ENCODE peak calls at places on chromosome 19, in nine cellular contexts. C is tibial nerve, V is uterus, F is upper lobe of right lung, N is ovary, Q is ascending aorta, G is GM23248, M is PC-3, O is lung. S is an unnamed sample.
A peak's percentile ranks its signal among the peaks of the same experiment; 100 is the strongest.

GRCh38 chr19:13031917-13032623 is 36.8 kb downstream of the NFIX start:
- DNase-seq in C (peak; percentile 46), V (no peak), F (no peak), N (no peak), Q (peak; percentile 82), G (peak; percentile 85), M (peak; percentile 72), O (no peak), S (no peak)

GRCh38 chr19:55498246-55498645 is 10.0 kb downstream of the SSC5D start:
- DNase-seq in C (no peak), V (no peak), F (no peak), N (no peak), Q (no peak), G (no peak), M (no peak), O (no peak), S (no peak)

GRCh38 chr19:58406818-58407657 is 1.4 kb upstream of the ZNF584 start:
- DNase-seq in C (no peak), V (no peak), F (no peak), N (no peak), Q (no peak), G (peak; percentile 55), M (no peak), O (no peak), S (no peak)

GRCh38 chr19:14078406-14078805 is 5.8 kb downstream of the MISP3 start:
- DNase-seq in C (no peak), V (no peak), F (no peak), N (no peak), Q (no peak), G (peak; percentile 47), M (no peak), O (no peak), S (no peak)

GRCh38 chr19:47379398-47379938 is 30.4 kb downstream of the DHX34 start:
- DNase-seq in C (no peak), V (no peak), F (no peak), N (no peak), Q (no peak), G (no peak), M (no peak), O (no peak), S (no peak)

GRCh38 chr19:46903458-46903857 is 42.7 kb downstream of the ARHGAP35 start:
- DNase-seq in C (no peak), V (no peak), F (no peak), N (no peak), Q (no peak), G (no peak), M (peak; percentile 12), O (no peak), S (no peak)

GRCh38 chr19:48511800-48512503 is at the start of gene LMTK3:
- DNase-seq in C (no peak), V (no peak), F (no peak), N (no peak), Q (peak; percentile 65), G (peak; percentile 50), M (peak; percentile 28), O (no peak), S (peak; percentile 53)

GRCh38 chr19:8352134-8352827 is 9.2 kb upstream of the KANK3 start:
- DNase-seq in C (no peak), V (no peak), F (no peak), N (no peak), Q (no peak), G (peak; percentile 51), M (no peak), O (no peak), S (peak; percentile 10)

GRCh38 chr19:48999481-49000325 is 6.0 kb downstream of the RUVBL2 start:
- DNase-seq in C (no peak), V (no peak), F (no peak), N (peak; percentile 57), Q (no peak), G (peak; percentile 91), M (peak; percentile 51), O (peak; percentile 56), S (peak; percentile 72)

GRCh38 chr19:57248646-57249045 is 8.2 kb downstream of the ZNF805 start:
- DNase-seq in C (no peak), V (no peak), F (no peak), N (no peak), Q (no peak), G (no peak), M (no peak), O (no peak), S (no peak)

GRCh38 chr19:10852098-10852800 is 4.0 kb downstream of the C19orf38 start:
- DNase-seq in C (no peak), V (no peak), F (no peak), N (no peak), Q (no peak), G (peak; percentile 76), M (peak; percentile 74), O (no peak), S (no peak)

GRCh38 chr19:15897738-15898276 is at the start of gene CYP4F2:
- DNase-seq in C (no peak), V (no peak), F (no peak), N (no peak), Q (no peak), G (no peak), M (no peak), O (no peak), S (peak; percentile 33)

DNA sequence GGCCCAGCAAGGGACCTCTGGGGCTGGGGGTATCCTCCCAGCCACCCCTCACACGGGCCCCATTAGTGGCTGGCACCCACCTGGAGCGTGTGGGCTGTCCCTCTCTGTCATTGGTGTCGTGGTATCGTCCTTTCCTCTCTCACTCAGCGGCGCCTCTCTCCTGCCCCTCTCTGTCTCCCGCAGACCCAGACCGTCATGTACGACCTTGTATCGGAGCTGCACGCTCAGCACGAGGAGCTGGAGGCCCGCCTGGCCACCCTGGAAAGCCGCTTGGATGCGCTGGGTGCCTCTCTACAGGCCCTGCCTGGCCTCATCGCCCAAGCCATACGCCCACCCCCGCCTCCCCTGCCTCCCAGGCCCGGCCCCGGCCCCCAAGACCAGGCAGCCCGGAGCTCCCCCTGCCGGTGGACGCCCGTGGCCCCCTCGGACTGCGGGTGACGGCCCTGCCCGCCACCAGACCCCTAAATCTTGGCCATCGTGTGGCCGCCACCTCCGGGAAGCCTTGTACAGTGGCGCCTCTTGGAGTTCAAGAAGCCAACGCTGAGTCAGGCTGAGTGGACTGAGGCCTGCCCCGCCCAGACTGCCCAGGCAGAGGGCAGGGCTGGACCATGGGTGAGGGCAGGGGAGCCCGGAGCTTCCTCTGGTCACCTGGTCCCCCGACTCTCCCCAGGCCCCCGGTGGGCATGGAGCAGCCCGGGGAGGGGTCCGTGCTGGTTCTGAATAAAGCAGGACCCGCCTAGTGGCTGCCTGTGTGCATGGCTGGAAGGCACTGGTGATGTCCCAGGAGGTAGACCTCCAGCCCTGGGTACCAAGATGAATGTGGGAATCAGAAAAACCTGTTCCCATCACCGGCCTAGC is 9.8 kb upstream of the ARRDC2 start:
- DNase-seq in C (no peak), V (no peak), F (peak; percentile 70), N (no peak), Q (no peak), G (peak; percentile 82), M (peak; percentile 59), O (no peak), S (peak; percentile 62)
- H3K9me3 ChIP-seq in C (no peaks in the 10 kb centered on the region), V (no peaks in the 10 kb centered on the region), F (no peaks in the 10 kb centered on the region), N (no peaks in the 10 kb centered on the region), Q (no peaks in the 10 kb centered on the region), G (no peaks in the 10 kb centered on the region), M (no peaks in the 10 kb centered on the region), O (no peaks in the 10 kb centered on the region), S (no peaks in the 10 kb centered on the region)

DNA sequence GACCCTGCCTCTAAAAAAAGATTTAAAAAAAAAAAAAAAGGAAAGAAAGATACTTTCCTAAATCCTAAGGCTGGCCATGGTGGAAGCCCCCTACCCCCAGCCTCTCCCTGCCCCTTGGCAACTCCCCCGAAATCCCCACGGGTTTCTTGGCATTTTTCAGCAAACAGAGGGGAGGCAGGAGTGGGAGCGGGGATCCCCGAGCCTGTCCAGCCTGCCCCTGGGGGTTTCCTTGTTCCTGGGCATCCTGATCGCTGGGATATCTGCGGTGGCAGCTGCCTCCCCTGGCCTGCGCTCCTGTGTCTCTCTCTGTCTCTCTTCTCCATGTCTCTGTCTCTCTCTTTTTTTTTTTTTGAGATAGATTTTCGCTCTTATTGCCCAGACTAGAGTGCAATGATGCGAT is 3.4 kb upstream of the EBI3 start:
- DNase-seq in C (no peak), V (no peak), F (no peak), N (no peak), Q (no peak), G (no peak), M (no peak), O (no peak), S (no peak)
- H3K9me3 ChIP-seq in C (no peaks in the 10 kb centered on the region), V (no peaks in the 10 kb centered on the region), F (no peaks in the 10 kb centered on the region), N (no peaks in the 10 kb centered on the region), Q (no peaks in the 10 kb centered on the region), G (no peaks in the 10 kb centered on the region), M (no peaks in the 10 kb centered on the region), O (no peaks in the 10 kb centered on the region), S (no peaks in the 10 kb centered on the region)

DNA sequence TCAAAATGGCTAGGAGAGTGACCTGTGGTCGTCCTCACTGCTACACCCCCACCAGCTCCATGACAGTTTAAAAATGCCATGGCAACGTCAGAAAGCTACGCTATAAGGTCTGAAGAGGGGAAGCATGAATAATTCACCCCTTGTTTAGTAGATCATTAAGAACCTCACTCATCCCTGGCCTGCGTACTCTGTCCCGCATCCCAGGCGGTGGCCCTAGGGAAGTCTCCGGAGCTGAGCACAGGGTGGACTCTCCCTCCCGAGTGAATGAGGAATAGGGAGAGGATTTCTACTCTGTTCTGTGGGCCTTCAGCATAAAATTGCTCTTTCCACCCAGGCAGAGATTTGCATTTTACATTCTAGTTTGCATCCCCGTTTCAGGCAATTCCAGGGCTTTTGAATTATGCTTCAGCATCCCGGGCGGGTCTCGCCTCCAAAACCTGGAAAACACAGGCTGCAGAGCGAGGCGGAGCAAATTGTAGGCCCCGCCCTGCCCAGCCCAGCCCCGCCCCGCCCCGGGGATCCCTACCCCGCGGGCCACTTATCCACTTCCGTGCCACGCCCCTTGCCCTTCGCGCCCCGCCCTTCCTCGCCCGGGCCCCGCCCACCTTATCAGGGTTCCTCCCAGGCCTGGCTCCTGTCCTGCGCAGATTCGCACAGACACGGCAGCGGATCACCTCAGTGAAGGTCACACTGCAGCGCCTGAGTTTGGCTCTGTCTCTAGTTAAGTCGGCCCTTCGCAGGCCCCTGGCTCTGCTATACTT is 7.5 kb upstream of the ZNF525 start:
- DNase-seq in C (no peak), V (no peak), F (no peak), N (no peak), Q (no peak), G (no peak), M (no peak), O (no peak), S (no peak)
- H3K9me3 ChIP-seq in C (peaks cover 63% of the 10 kb centered on the region), V (peaks cover 32% of the 10 kb centered on the region), F (peaks cover 46% of the 10 kb centered on the region), N (no peaks in the 10 kb centered on the region), Q (peaks cover 62% of the 10 kb centered on the region), G (no peaks in the 10 kb centered on the region), M (peaks cover 40% of the 10 kb centered on the region), O (peaks cover 18% of the 10 kb centered on the region), S (peaks cover 73% of the 10 kb centered on the region)

GRCh38 chr19:52585101-52585500 is 15.0 kb downstream of the ZNF701 start:
- DNase-seq in C (no peak), V (no peak), F (no peak), N (peak; percentile 55), Q (no peak), G (no peak), M (no peak), O (no peak), S (no peak)

GRCh38 chr19:52585604-52586003 is 15.5 kb downstream of the ZNF701 start:
- DNase-seq in C (no peak), V (no peak), F (no peak), N (no peak), Q (no peak), G (no peak), M (no peak), O (no peak), S (no peak)

DNA sequence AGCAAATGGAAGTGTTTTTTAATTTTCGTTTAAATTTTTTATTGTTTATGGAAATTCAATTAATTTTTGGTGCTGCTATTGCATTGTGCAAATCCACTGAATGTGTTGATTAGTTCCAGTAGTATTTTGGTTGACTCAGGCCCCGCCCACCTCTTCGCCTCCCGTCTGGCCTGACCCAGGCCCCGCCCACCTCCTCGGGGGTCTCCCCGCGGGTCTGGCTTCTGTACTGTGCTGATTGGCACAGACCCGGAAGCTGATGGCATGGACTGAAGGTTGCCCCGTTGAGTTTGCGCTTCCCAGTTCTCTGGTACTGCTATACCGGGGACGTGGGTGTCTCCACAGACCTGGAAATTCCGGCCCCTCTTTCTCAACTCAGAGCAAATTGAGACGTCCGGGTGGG is 14.6 kb downstream of the ZNF701 start:
- DNase-seq in C (no peak), V (no peak), F (no peak), N (peak; percentile 48), Q (no peak), G (no peak), M (no peak), O (no peak), S (no peak)
- H3K9me3 ChIP-seq in C (peaks cover 64% of the 10 kb centered on the region), V (no peaks in the 10 kb centered on the region), F (peaks cover 9% of the 10 kb centered on the region), N (no peaks in the 10 kb centered on the region), Q (peaks cover 18% of the 10 kb centered on the region), G (no peaks in the 10 kb centered on the region), M (peaks cover 32% of the 10 kb centered on the region), O (no peaks in the 10 kb centered on the region), S (peaks cover 76% of the 10 kb centered on the region)